ENCODE peak calls at places on chromosomes 1 and 21, in nine cellular contexts. Y is thoracic aorta, U is psoas muscle, Q is progenitor cell of endocrine pancreas, K is PC-9, L is cardiac fibroblast, D is nephron progenitor cell, G is mucosa of descending colon, N is thyroid gland. C is an unnamed sample.

GRCh38 chr1:233295775-233296322 is 324 bp upstream of the PCNX2 start:
- DNase-seq in Y (no peak), U (no peak), Q (no peak), K (no peak), L (peak), D (no peak), G (no peak), N (no peak), C (no peak)

GRCh38 chr1:245501635-245502034 is 346.9 kb downstream of the KIF26B start:
- DNase-seq in Y (no peak), U (no peak), Q (no peak), K (no peak), L (no peak), D (no peak), G (no peak), N (no peak), C (no peak)

GRCh38 chr1:244353572-244354091 is 98.1 kb downstream of the ADSS2 start:
- DNase-seq in Y (peak), U (peak), Q (no peak), K (peak), L (peak), D (no peak), G (peak), N (peak), C (no peak)

GRCh38 chr1:58308206-58308605 is 238.3 kb downstream of the OMA1 start:
- DNase-seq in Y (no peak), U (no peak), Q (no peak), K (no peak), L (no peak), D (no peak), G (no peak), N (no peak), C (no peak)

GRCh38 chr1:63557365-63557987 is 34.2 kb downstream of the EFCAB7 start:
- DNase-seq in Y (no peak), U (no peak), Q (no peak), K (peak), L (peak), D (peak), G (peak), N (peak), C (peak)

GRCh38 chr1:8182034-8182761 is 135.7 kb upstream of the SLC45A1 start:
- DNase-seq in Y (no peak), U (no peak), Q (no peak), K (peak), L (peak), D (no peak), G (no peak), N (no peak), C (no peak)

GRCh38 chr1:37633040-37633949 is 1.4 kb downstream of the RSPO1 start:
- DNase-seq in Y (no peak), U (no peak), Q (no peak), K (no peak), L (no peak), D (no peak), G (no peak), N (no peak), C (no peak)

GRCh38 chr1:41683681-41684500 is 199.4 kb upstream of the EDN2 start:
- DNase-seq in Y (no peak), U (no peak), Q (no peak), K (no peak), L (no peak), D (no peak), G (peak), N (peak), C (no peak)

GRCh38 chr1:199545780-199546179 is 481.7 kb upstream of the NR5A2 start:
- DNase-seq in Y (no peak), U (no peak), Q (no peak), K (peak), L (peak), D (no peak), G (peak), N (no peak), C (no peak)

GRCh38 chr1:197674286-197674685 is 101.0 kb downstream of the DENND1B start:
- DNase-seq in Y (no peak), U (no peak), Q (no peak), K (no peak), L (no peak), D (peak), G (no peak), N (no peak), C (no peak)

GRCh38 chr1:89631756-89632155 is 1.2 kb upstream of the LRRC8C start:
- DNase-seq in Y (no peak), U (no peak), Q (no peak), K (no peak), L (no peak), D (no peak), G (no peak), N (no peak), C (no peak)

DNA sequence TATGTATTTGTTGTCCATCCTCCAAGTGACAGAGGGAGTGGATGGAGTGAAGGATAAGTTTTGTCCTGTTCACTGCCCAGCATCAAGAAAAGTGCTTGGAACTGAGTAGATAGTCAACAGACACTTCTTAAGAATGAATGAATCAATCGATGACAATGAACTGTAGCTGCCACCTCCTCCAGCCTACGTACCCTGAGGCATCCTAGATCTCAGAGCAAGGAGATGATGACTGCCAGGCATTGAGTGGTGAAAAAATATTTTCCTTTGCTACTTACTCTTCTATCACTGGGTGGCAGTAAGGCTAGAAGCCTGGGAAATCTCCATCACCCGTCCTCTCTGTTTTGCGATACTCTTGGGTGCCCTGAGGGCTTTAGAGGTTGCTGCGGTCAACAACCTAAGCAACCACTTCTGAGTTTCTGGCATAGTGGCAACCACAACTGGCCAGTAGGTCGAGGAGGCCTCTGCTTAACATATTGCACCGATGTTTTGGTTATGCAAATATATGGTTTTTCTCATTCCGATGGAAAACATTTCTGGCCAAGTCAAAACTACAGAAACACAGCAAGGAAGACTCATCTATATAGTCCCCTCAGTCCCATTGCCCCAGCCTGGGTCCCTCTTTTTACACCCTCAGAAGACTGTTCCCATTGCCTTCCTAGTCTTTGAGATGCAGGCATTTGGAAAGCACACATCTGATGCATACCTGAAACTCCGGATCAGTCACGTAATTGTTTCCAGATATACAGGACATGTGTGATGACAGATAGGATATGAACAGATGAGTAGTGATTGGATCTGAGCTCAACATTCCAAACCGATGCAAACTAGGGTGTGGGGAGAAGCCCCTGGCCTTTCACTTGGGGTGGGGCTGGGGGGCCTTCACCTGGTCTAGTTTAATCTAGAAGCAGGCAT is 136.8 kb downstream of the RUNX1 start:
- DNase-seq in Y (no peak), U (no peak), Q (no peak), K (no peak), L (no peak), D (no peak), G (no peak), N (no peak), C (no peak)
- TF ChIP-seq CTCF in Y (no peak), U (no peak), Q (no peak), K (no peak), L (no peak), D (no peak), G (no peak), N (no peak), C (no peak)

GRCh38 chr1:117631361-117631760 is 25.5 kb downstream of the TENT5C start:
- DNase-seq in Y (no peak), U (no peak), Q (no peak), K (no peak), L (no peak), D (no peak), G (no peak), N (no peak), C (no peak)
- TF ChIP-seq CTCF in Y (no peak), U (no peak), Q (no peak), K (no peak), L (no peak), D (no peak), G (no peak), N (no peak), C (no peak)

GRCh38 chr21:43644609-43645008 is 14.7 kb downstream of the HSF2BP start:
- DNase-seq in Y (no peak), U (no peak), Q (no peak), K (no peak), L (peak), D (no peak), G (no peak), N (peak), C (no peak)
- TF ChIP-seq CTCF in Y (no peak), U (no peak), Q (no peak), K (no peak), L (no peak), D (no peak), G (no peak), N (no peak), C (no peak)

GRCh38 chr1:95916616-95917015 is 682.6 kb downstream of the RWDD3 start:
- DNase-seq in Y (no peak), U (no peak), Q (no peak), K (no peak), L (peak), D (no peak), G (no peak), N (no peak), C (no peak)
- TF ChIP-seq CTCF in Y (no peak), U (no peak), Q (peak), K (peak), L (peak), D (peak), G (no peak), N (no peak), C (no peak)

DNA sequence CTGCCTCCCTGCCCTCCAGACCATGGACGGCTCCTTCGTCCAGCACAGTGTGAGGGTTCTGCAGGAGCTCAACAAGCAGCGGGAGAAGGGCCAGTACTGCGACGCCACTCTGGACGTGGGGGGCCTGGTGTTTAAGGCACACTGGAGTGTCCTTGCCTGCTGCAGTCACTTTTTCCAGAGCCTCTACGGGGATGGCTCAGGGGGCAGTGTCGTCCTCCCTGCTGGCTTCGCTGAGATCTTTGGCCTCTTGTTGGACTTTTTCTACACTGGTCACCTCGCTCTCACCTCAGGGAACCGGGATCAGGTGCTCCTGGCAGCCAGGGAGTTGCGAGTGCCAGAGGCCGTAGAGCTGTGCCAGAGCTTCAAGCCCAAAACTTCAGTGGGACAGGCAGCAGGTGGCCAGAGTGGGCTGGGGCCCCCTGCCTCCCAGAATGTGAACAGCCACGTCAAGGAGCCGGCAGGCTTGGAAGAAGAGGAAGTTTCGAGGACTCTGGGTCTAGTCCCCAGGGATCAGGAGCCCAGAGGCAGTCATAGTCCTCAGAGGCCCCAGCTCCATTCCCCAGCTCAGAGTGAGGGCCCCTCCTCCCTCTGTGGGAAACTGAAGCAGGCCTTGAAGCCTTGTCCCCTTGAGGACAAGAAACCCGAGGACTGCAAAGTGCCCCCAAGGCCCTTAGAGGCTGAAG is 935 bp downstream of the ZBTB48 start:
- DNase-seq in Y (no peak), U (peak), Q (no peak), K (peak), L (peak), D (no peak), G (no peak), N (no peak), C (peak)
- TF ChIP-seq CTCF in Y (no peak), U (peak), Q (no peak), K (no peak), L (peak), D (no peak), G (no peak), N (no peak), C (no peak)